ENCODE peak calls at places on chromosomes 3 and 15, in ten cellular contexts. K is activated T-helper 1 cell treated with Interleukin-2 at 50 U/mL for 16 hours; X is lower lobe of right lung; S is GF-D8; Z is T follicular helper cell; C is germinal center; U is natural killer cell treated with Interleukin-12 subunit alpha and Interleukin-12 subunit beta and Interleukin-15 and Interleukin-18, amount 100 ng/mL, for 72 hours; O is NCI-H345; F is stimulated activated CD4-positive, alpha-beta T cell treated with anti-CD3 and anti-CD28 coated beads, Interleukin-12 subunit alpha, Interleukin-12 subunit beta, amount 100 ng/mL, for 4 hours; H is esophagus squamous epithelium. I is an unnamed sample.

GRCh38 chr3:184236636-184237035 is 7.3 kb downstream of the VWA5B2 start:
- DNase-seq in K (no peak), X (peak; percentile 21), S (no peak), Z (no peak), C (no peak), U (no peak), O (no peak), F (no peak), H (no peak), I (no peak)

GRCh38 chr3:36911990-36912804 is 32.7 kb downstream of the TRANK1 start:
- DNase-seq in K (no peak), X (no peak), S (peak; percentile 87), Z (peak; percentile 18), C (peak; percentile 77), U (peak; percentile 65), O (no peak), F (no peak), H (peak; percentile 3), I (peak; percentile 92)

GRCh38 chr3:8622873-8623725 is 21.5 kb downstream of the SSUH2 start:
- DNase-seq in K (no peak), X (peak; percentile 66), S (no peak), Z (no peak), C (peak; percentile 81), U (no peak), O (peak; percentile 27), F (peak; percentile 18), H (no peak), I (peak; percentile 51)

GRCh38 chr15:48761393-48762158 is 49.3 kb downstream of the CEP152 start:
- DNase-seq in K (no peak), X (no peak), S (no peak), Z (no peak), C (no peak), U (no peak), O (no peak), F (no peak), H (no peak), I (no peak)

GRCh38 chr15:93327364-93327763 is 238.4 kb upstream of the RGMA start:
- DNase-seq in K (no peak), X (no peak), S (no peak), Z (no peak), C (no peak), U (no peak), O (no peak), F (no peak), H (no peak), I (no peak)

GRCh38 chr15:51024735-51025453 is 69.8 kb downstream of the TNFAIP8L3 start:
- DNase-seq in K (no peak), X (no peak), S (no peak), Z (no peak), C (no peak), U (no peak), O (no peak), F (no peak), H (no peak), I (no peak)

GRCh38 chr3:123347205-123347604 is 101.7 kb downstream of the ADCY5 start:
- DNase-seq in K (no peak), X (no peak), S (no peak), Z (no peak), C (no peak), U (no peak), O (no peak), F (no peak), H (no peak), I (no peak)

GRCh38 chr3:186534113-186534669 is 10.0 kb downstream of the CRYGS start:
- DNase-seq in K (no peak), X (no peak), S (peak; percentile 46), Z (no peak), C (peak; percentile 79), U (no peak), O (no peak), F (peak; percentile 26), H (no peak), I (no peak)

GRCh38 chr15:68305420-68305871 is 27.9 kb downstream of the FEM1B start:
- DNase-seq in K (no peak), X (no peak), S (no peak), Z (no peak), C (no peak), U (no peak), O (no peak), F (no peak), H (no peak), I (peak; percentile 36)

GRCh38 chr15:81071130-81071529 is 62.9 kb upstream of the CFAP161 start:
- DNase-seq in K (no peak), X (no peak), S (no peak), Z (no peak), C (no peak), U (no peak), O (no peak), F (no peak), H (no peak), I (no peak)

GRCh38 chr15:57343526-57343925 is 32.8 kb upstream of the CGNL1 start:
- DNase-seq in K (no peak), X (no peak), S (no peak), Z (no peak), C (no peak), U (no peak), O (no peak), F (no peak), H (no peak), I (no peak)

GRCh38 chr3:46538803-46539442 is 27.2 kb downstream of the LRRC2 start:
- DNase-seq in K (peak; percentile 81), X (peak; percentile 74), S (peak; percentile 79), Z (peak; percentile 83), C (peak; percentile 80), U (peak; percentile 77), O (no peak), F (peak; percentile 53), H (peak; percentile 28), I (peak; percentile 97)

GRCh38 chr3:68893600-68894239 is 38.6 kb downstream of the TAFA4 start:
- DNase-seq in K (no peak), X (no peak), S (no peak), Z (no peak), C (no peak), U (no peak), O (peak; percentile 1), F (no peak), H (no peak), I (peak; percentile 58)

GRCh38 chr15:77991029-77991406 is 86.5 kb downstream of the TBC1D2B start:
- DNase-seq in K (no peak), X (peak; percentile 35), S (no peak), Z (no peak), C (no peak), U (no peak), O (no peak), F (no peak), H (no peak), I (no peak)